ENCODE peak calls at places on chromosomes 11 and 22, in seven cellular contexts. R is astrocyte of the cerebellum, D is fibroblast of pulmonary artery, Y is heart left ventricle, Z is heart right ventricle, C is lower lobe of right lung, M is endodermal cell. E is an unnamed sample.

GRCh38 chr22:35894937-35895708 is 133.5 kb downstream of the RBFOX2 start:
- DNase-seq in Z (no peak), R (no peak), C (no peak), D (peak; percentile 85), Y (peak; percentile 57), M (no peak), E (no peak)

GRCh38 chr11:69910519-69911309 is 91.5 kb upstream of the FGF3 start:
- DNase-seq in Y (no peak), D (no peak), C (peak; percentile 27), Z (no peak), R (no peak), M (peak; percentile 55), E (no peak)

GRCh38 chr11:31870609-31871309 is 59.6 kb upstream of the PAX6 start:
- DNase-seq in R (peak; percentile 26), C (peak; percentile 47), D (peak; percentile 58), Z (peak; percentile 13), M (peak; percentile 96), Y (peak; percentile 36), E (peak; percentile 44)

GRCh38 chr11:62806611-62807121 is 1.4 kb upstream of the NXF1 start:
- DNase-seq in Y (peak; percentile 40), M (peak; percentile 59), D (peak; percentile 48), Z (no peak), C (peak; percentile 57), R (no peak), E (no peak)

GRCh38 chr11:103499710-103500340 is 390.6 kb downstream of the DYNC2H1 start:
- DNase-seq in D (no peak), R (no peak), M (no peak), Y (no peak), Z (no peak), C (no peak), E (no peak)

GRCh38 chr11:44793350-44794090 is 66.8 kb downstream of the TSPAN18 start:
- DNase-seq in Y (no peak), R (no peak), M (no peak), Z (no peak), C (no peak), D (peak; percentile 49), E (no peak)

GRCh38 chr11:60265373-60266214 is 14.9 kb upstream of the MS4A4A start:
- DNase-seq in R (peak; percentile 3), C (no peak), M (no peak), Y (no peak), D (peak; percentile 36), Z (no peak), E (no peak)

GRCh38 chr11:126602993-126603392 is 247.5 kb downstream of the ST3GAL4 start:
- DNase-seq in D (no peak), Y (no peak), Z (no peak), C (no peak), M (no peak), R (no peak), E (no peak)

GRCh38 chr11:74717211-74717997 is 13.8 kb downstream of the CHRDL2 start:
- DNase-seq in Y (no peak), C (no peak), M (peak; percentile 54), Z (no peak), R (no peak), D (no peak), E (no peak)

GRCh38 chr11:66112640-66113098 is 42.6 kb downstream of the PACS1 start:
- DNase-seq in D (peak; percentile 85), C (no peak), Z (peak; percentile 17), M (no peak), Y (no peak), R (peak; percentile 65), E (no peak)

GRCh38 chr22:38110008-38110862 is at the start of gene BAIAP2L2:
- DNase-seq in R (no peak), M (no peak), D (no peak), C (no peak), Z (no peak), Y (no peak), E (peak; percentile 52)

GRCh38 chr11:130490682-130491449 is 42.4 kb downstream of the ADAMTS15 start:
- DNase-seq in R (no peak), C (no peak), M (no peak), Z (no peak), D (no peak), Y (no peak), E (no peak)

GRCh38 chr11:128924618-128925017 is 18.1 kb downstream of the TP53AIP1 start:
- DNase-seq in C (no peak), Z (no peak), M (peak; percentile 52), R (no peak), D (no peak), Y (no peak), E (no peak)

GRCh38 chr11:76047766-76048165 is 158.5 kb downstream of the WNT11 start:
- DNase-seq in Z (no peak), R (no peak), D (no peak), M (no peak), Y (no peak), C (no peak), E (no peak)

GRCh38 chr11:101346591-101346990 is 217.0 kb upstream of the PGR start:
- DNase-seq in Z (no peak), D (peak; percentile 2), R (no peak), C (no peak), Y (no peak), M (no peak), E (no peak)

GRCh38 chr11:110601941-110602340 is 110.3 kb downstream of the ARHGAP20 start:
- DNase-seq in Z (no peak), D (no peak), C (no peak), R (no peak), M (no peak), Y (no peak), E (no peak)

GRCh38 chr11:65718964-65719492 is 1.6 kb downstream of the RNASEH2C start:
- DNase-seq in R (no peak), D (peak; percentile 29), M (no peak), C (no peak), Y (no peak), Z (no peak), E (no peak)

GRCh38 chr11:108220721-108221346 is 1.6 kb downstream of the NPAT start:
- DNase-seq in C (no peak), Z (no peak), D (peak; percentile 24), Y (no peak), R (no peak), M (no peak), E (no peak)

GRCh38 chr11:11349870-11350325 is 3.2 kb downstream of the CSNK2A3 start:
- DNase-seq in Z (no peak), M (no peak), D (peak; percentile 81), C (no peak), R (peak; percentile 87), Y (peak; percentile 47), E (no peak)

GRCh38 chr22:44437493-44438015 is 60.5 kb downstream of the RTL6 start:
- DNase-seq in R (no peak), C (no peak), M (no peak), D (no peak), Y (no peak), Z (no peak), E (no peak)

GRCh38 chr11:118928870-118929495 is 3.3 kb upstream of the BCL9L start:
- DNase-seq in R (no peak), C (peak; percentile 65), Z (peak; percentile 65), D (peak; percentile 59), Y (peak; percentile 79), M (no peak), E (peak; percentile 46)

GRCh38 chr11:33533668-33534067 is 167.0 kb downstream of the C11orf91 start:
- DNase-seq in D (peak; percentile 78), Z (no peak), M (no peak), Y (no peak), C (no peak), R (no peak), E (no peak)

DNA sequence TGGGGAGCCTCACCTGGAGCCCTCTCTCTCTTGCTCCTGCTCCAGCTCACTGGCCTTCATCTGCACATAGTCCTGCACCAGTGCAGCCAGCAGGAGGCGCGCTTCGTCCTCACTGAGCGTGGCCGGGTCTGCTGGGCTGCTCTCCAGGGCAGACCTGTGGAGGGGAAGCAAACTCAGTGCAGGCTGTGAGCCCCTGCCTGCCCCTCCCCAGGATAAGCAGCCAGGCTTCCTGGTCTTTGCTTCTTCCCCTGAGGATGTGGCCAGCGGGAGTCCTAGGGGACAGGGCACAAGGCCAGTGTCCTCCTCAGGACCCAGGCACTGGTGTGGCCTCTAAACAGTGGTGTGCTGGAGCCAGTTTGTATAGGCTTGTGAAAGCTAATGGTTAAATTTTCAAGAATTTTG is 2.2 kb downstream of the CALCA start:
- DNase-seq in M (peak; percentile 97), D (peak; percentile 26), Y (no peak), Z (peak; percentile 28), C (no peak), R (no peak), E (peak; percentile 74)
- TF ChIP-seq CTCF in M (peak; percentile 94), D (peak; percentile 56), Y (peak; percentile 35), Z (no peak), C (peak; percentile 27), R (peak; percentile 51), E (no peak)

DNA sequence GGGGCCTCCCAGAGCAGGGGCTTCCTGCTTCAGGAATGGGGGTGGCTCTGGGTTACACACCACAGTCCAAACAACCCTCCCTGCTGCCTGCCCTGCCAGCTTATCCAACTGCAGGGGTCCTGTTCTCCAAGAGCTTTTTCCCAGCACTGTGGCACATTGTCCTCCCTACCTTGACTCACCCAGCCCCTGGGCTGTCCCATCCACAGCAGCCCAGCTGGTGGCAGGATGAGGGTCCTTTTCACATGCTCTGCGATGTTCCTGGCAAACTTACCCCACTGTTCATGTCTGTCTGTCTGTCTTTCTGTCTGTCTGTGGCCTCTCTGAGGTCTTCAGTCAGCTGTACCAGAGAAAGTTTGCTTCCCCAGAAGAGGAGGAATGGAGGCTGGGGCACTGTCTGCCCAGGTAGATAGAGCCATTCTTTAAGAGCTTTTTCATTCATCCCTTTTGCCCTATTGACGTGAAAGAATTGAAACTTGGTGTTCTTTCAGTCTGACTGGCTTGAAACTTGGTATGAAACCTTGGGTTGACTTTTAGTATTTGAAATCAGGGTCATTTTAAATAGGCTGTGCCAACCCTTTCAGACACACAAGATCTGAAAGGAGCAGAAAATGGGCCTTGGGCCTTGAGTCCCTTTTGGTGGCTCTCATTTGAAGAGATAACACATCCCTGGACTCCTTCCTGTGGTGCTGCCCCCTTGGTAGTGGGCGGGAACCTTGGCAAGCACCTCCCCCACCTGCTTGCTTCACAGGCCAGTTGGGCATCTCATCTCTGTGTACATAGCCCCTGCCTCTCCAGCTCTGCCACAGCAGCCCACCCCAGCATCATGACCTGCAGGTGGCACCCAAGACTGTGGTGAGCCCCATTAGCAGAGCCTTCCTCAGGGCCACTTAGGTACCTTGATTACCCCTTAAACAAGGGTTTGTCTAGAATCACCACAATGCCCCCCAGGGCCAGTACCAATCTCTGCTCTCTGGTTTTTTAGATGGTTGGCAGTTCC is 74.6 kb upstream of the SUSD2 start:
- DNase-seq in Y (no peak), Z (no peak), C (peak; percentile 32), D (no peak), M (no peak), R (no peak), E (no peak)
- TF ChIP-seq CTCF in Y (no peak), Z (no peak), C (peak; percentile 39), D (no peak), M (no peak), R (peak; percentile 27), E (peak; percentile 12)

DNA sequence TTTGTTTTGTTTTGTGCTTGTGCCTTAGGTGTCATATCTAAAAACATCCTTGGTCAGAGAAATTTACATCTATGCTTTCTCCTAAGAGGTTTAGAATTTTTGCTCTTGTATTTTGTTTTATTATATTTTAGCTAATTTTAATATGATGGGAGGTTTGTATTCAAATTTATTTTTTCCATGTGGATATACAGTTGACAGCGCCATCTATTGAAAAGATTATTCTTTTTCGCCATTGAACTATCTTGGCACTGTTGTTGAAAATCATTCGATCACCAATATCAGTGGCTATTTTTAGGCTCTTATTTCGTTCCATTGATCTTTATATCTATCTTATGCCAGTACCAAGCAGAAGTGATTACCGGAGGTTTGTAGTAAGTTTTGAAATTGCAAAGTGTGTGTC is 510.3 kb downstream of the BRD1 start:
- DNase-seq in C (no peak), Y (no peak), R (no peak), D (no peak), Z (no peak), M (no peak), E (no peak)
- TF ChIP-seq CTCF in C (no peak), Y (no peak), R (no peak), D (no peak), Z (no peak), M (peak; percentile 59), E (no peak)

GRCh38 chr11:113373306-113373705 is 14.3 kb upstream of the ANKK1 start:
- DNase-seq in R (no peak), Y (no peak), D (peak; percentile 50), Z (no peak), M (no peak), C (no peak), E (no peak)
- TF ChIP-seq CTCF in R (no peak), Y (no peak), D (no peak), Z (no peak), M (no peak), C (no peak), E (no peak)